ENCODE peak calls at places on chromosomes 3 and 15, in five cellular contexts. E is IMR-90, V is breast epithelium, T is Peyer's patch, M is H1. R is an unnamed sample. For H3K4me1 and H3K36me3, the result is how much of the 10 kb centered on the place peaks cover.

GRCh38 chr15:68304611-68305337 is 27.2 kb downstream of the FEM1B start:
- DNase-seq in E (no peak), T (no peak), M (no peak), V (no peak), R (no peak)

GRCh38 chr3:150447084-150447483 is 39.0 kb downstream of the TSC22D2 start:
- DNase-seq in M (no peak), T (no peak), V (no peak), E (peak), R (no peak)

GRCh38 chr15:76206325-76206976 is 104.8 kb downstream of the ETFA start:
- DNase-seq in M (no peak), V (peak), E (peak), T (peak), R (no peak)

GRCh38 chr3:56894912-56895431 is 93.2 kb upstream of the ARHGEF3 start:
- DNase-seq in E (peak), T (no peak), V (no peak), M (no peak), R (no peak)

GRCh38 chr3:57855281-57855680 is 99.2 kb downstream of the SLMAP start:
- DNase-seq in T (no peak), M (no peak), V (no peak), E (peak), R (no peak)

GRCh38 chr3:16897254-16897926 is 12.6 kb downstream of the PLCL2 start:
- DNase-seq in T (peak), E (peak), V (no peak), M (no peak), R (no peak)

GRCh38 chr15:97014001-97014400 is 683.5 kb downstream of the NR2F2 start:
- DNase-seq in M (no peak), T (no peak), V (no peak), E (no peak), R (no peak)

GRCh38 chr3:45553469-45553974 is 41.0 kb upstream of the LIMD1 start:
- DNase-seq in M (no peak), V (no peak), E (peak), T (peak), R (no peak)

GRCh38 chr3:51173518-51174271 is 211.4 kb upstream of the MANF start:
- DNase-seq in T (no peak), V (no peak), E (no peak), M (no peak), R (no peak)

GRCh38 chr15:34122771-34123183 is 20.9 kb downstream of the PGBD4 start:
- DNase-seq in T (no peak), V (no peak), E (peak), M (no peak), R (no peak)

GRCh38 chr3:15812183-15812582 is 14.4 kb upstream of the ANKRD28 start:
- DNase-seq in V (no peak), M (no peak), T (no peak), E (peak), R (no peak)

GRCh38 chr3:33886015-33886414 is 87.6 kb downstream of the PDCD6IP start:
- DNase-seq in V (no peak), T (no peak), E (peak), M (no peak), R (no peak)

GRCh38 chr15:77612958-77613601 is 19.6 kb downstream of the LINGO1 start:
- DNase-seq in V (no peak), M (no peak), E (no peak), T (no peak), R (no peak)

GRCh38 chr3:31620656-31621055 is 87.9 kb downstream of the STT3B start:
- DNase-seq in T (no peak), V (no peak), E (peak), M (no peak), R (no peak)

GRCh38 chr3:134931045-134931775 is 136.2 kb downstream of the EPHB1 start:
- DNase-seq in T (no peak), M (no peak), E (no peak), V (no peak), R (no peak)

GRCh38 chr3:12993022-12993622 is 80.1 kb downstream of the IQSEC1 start:
- DNase-seq in M (peak), E (peak), T (no peak), V (no peak), R (no peak)

GRCh38 chr3:41940393-41940792 is 21.5 kb downstream of the ULK4 start:
- DNase-seq in M (no peak), E (no peak), T (no peak), V (no peak), R (no peak)

GRCh38 chr15:41473418-41473817 is 20.3 kb upstream of the ITPKA start:
- DNase-seq in M (no peak), V (no peak), E (no peak), T (no peak), R (no peak)

DNA sequence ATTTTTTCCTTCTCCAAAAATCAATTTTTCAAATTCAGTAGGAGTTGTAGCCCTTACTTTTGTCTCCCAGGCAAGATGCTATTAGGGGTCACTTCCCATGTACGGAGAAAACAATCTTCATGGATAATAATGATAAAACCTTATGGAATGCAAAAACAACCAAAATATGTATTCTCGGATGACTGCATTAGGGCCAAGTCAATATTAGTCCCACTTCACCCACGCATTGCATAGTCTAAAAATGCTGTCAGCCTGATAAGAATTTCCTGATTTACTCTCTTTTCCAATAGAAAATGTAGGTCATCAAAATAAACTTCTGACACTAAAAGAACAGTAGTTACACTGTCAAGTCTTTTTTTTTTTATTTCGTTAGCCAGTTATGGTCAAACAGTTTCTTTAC is 2.7 kb downstream of the VGLL3 start:
- DNase-seq in M (no peak), E (peak), T (no peak), V (no peak), R (no peak)
- H3K4me1 ChIP-seq in M (under half), E (under half), T (under half), V (under half), R (under half)

DNA sequence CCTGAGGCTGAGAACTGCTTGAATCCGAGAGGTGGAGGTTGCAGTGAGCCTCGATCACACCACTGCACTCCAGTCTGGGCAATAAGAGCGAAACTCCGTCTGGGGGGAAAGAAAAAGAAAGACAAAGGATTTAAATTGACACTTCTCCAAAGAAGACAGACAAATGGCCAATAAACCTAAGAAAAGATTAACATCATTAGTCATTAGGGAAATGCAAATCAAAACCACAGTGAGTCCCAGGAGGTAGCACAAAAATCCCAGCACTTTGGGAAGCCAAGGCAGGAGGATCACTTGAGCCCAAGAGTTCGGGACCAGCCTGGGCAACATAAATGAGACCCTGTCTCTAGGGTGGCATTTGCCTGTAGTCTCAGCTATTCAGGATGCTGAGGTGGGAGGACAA is 12.6 kb downstream of the CLPX start:
- DNase-seq in M (no peak), T (no peak), V (no peak), E (no peak), R (no peak)
- H3K36me3 ChIP-seq in M (under half), T (half or more), V (under half), E (under half), R (under half)

GRCh38 chr3:49556500-49557275 is 2.4 kb downstream of the BSN start:
- DNase-seq in T (no peak), M (no peak), V (no peak), E (no peak), R (no peak)

GRCh38 chr3:49552087-49552486 is 2.2 kb upstream of the BSN start:
- DNase-seq in T (no peak), V (no peak), E (no peak), M (no peak), R (no peak)

GRCh38 chr3:49553690-49554634 is at the start of gene BSN:
- DNase-seq in V (peak), E (peak), M (peak), T (peak), R (peak)

GRCh38 chr3:49554639-49555265 is 475 bp downstream of the BSN start:
- DNase-seq in E (peak), V (no peak), T (no peak), M (no peak), R (no peak)

GRCh38 chr3:49553320-49553689 is 972 bp upstream of the BSN start:
- DNase-seq in E (peak), T (no peak), M (no peak), V (no peak), R (no peak)
- H3K4me3 ChIP-seq in E (peak), T (no peak), M (peak), V (peak), R (peak)

DNA sequence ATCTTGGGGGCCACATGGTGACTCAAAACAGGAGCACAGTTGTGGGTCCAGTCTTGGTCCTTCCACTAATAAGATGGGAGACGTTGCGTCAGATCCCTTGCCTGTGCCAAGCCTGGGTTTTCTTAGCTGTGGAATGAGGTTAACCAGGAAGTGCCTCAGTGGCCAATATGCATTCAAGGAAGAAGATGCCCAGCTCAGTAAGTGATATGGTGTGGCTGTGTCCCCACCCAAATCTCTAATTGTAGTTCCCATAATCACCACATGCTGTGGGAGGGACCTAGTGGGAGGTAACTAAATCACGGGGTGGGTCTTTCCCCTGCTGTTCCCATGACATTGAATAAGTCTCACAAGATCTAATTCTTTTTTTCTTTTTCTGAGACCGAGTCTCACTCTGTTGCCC is 6.4 kb downstream of the ALG1L2 start:
- DNase-seq in E (no peak), T (no peak), M (no peak), V (no peak), R (no peak)
- H3K4me1 ChIP-seq in E (under half), T (under half), M (under half), V (under half), R (under half)

GRCh38 chr15:43406192-43406591 is 35.3 kb downstream of the TUBGCP4 start:
- DNase-seq in V (no peak), M (no peak), T (no peak), E (no peak), R (no peak)
- H3K36me3 ChIP-seq in V (under half), M (under half), T (half or more), E (half or more), R (under half)

GRCh38 chr3:141796436-141797166 is 33.4 kb downstream of the GRK7 start:
- DNase-seq in T (peak), E (no peak), V (no peak), M (no peak), R (no peak)
- H3K4me3 ChIP-seq in T (peak), E (no peak), V (peak), M (no peak), R (no peak)

DNA sequence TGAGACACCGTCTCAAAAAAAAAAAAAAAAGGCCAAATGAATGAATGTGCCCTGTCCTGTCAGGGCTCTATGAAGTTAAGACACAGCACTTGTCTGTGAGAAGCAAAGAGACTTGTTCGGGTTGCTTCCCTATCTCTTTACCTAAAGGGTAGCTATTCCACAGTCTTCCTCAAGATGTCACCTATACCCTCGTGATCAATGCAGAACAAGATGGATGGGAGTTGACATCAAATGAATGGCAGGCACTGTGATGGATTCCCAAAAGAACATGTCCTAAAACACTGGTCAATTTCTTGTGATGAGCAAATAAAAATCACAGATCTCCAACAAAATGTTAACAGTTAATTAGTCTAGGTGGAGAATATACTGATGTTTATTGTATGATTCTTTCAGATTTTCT is 9.5 kb downstream of the TADA3 start:
- DNase-seq in M (no peak), V (no peak), T (no peak), E (no peak), R (no peak)
- H3K4me1 ChIP-seq in M (under half), V (under half), T (under half), E (under half), R (under half)

GRCh38 chr15:78620021-78620838 is 566 bp downstream of the CHRNA3 start:
- DNase-seq in E (no peak), V (no peak), T (no peak), M (peak), R (no peak)
- H3K36me3 ChIP-seq in E (under half), V (under half), T (under half), M (under half), R (under half)

DNA sequence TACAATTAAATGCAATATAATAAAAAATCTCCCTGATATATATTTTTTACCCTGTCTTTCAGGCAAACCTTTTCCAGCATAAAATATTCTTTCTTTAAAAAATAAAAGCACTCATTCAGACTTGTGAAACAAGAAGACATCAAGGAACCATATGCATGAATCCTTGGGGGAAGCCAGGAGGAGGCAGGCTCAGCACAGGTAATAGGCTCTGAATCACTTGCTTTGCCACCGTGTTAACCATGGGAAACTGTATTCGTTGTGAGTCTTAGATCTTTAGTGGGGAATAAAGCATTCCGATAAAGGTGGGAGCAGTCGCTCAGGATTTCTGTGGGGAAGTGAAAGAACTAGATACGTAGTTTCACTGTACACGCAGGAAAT is 42.4 kb downstream of the FBN1 start:
- DNase-seq in M (peak), E (no peak), V (no peak), T (no peak), R (peak)
- H3K4me3 ChIP-seq in M (no peak), E (no peak), V (no peak), T (no peak), R (no peak)

DNA sequence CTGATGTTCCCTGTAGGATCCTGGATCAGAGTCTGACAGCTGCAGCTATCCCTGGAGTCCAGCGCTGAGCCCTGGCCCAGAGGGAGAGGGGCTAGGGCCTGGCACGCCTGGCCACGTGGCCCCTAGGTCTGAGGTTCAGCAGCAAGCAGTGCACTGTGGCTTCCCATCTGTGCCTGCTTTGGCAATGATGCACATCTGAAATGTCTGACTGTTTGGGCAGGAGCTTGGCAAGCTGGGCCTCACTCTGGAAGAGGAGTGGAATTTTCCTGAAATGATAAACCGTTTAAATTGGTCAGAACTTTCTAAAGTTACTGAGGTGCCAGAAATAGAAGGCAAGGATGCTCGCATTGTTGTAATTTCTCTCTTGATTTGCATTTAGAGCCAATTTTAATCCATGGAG is 48.8 kb upstream of the MRPS22 start:
- DNase-seq in V (no peak), E (no peak), T (no peak), M (no peak), R (no peak)
- H3K4me1 ChIP-seq in V (under half), E (under half), T (under half), M (under half), R (under half)

R was measured in iPS DF 6.9.